ENCODE peak calls at places on chromosomes 2 and 18, in five cellular contexts. M is Peyer's patch, C is ovary, R is MM.1S, Z is neural progenitor cell. O is an unnamed sample.

GRCh38 chr2:215983581-215984351 is 29.6 kb downstream of the MREG start:
- DNase-seq in M (no peak), C (no peak), R (peak), Z (no peak), O (no peak)

GRCh38 chr2:235989591-235989990 is 178.6 kb downstream of the GBX2 start:
- DNase-seq in M (no peak), C (no peak), R (no peak), Z (no peak), O (no peak)

GRCh38 chr18:62935994-62936393 is 220.7 kb downstream of the PHLPP1 start:
- DNase-seq in M (no peak), C (no peak), R (no peak), Z (no peak), O (no peak)

GRCh38 chr2:211468217-211468616 is 911.8 kb downstream of the CPS1 start:
- DNase-seq in M (no peak), C (no peak), R (no peak), Z (no peak), O (no peak)

GRCh38 chr2:239584986-239585385 is 184.2 kb upstream of the HDAC4 start:
- DNase-seq in M (no peak), C (no peak), R (no peak), Z (no peak), O (no peak)

GRCh38 chr2:3492951-3493609 is 26.3 kb downstream of the ADI1 start:
- DNase-seq in M (no peak), C (peak), R (no peak), Z (no peak), O (peak)

GRCh38 chr2:174332607-174333001 is 2.1 kb upstream of the SP9 start:
- DNase-seq in M (no peak), C (no peak), R (no peak), Z (peak), O (no peak)

GRCh38 chr2:70104231-70105111 is 17.2 kb downstream of the PCBP1 start:
- DNase-seq in M (peak), C (peak), R (no peak), Z (no peak), O (peak)

GRCh38 chr2:66537001-66537400 is 102.1 kb downstream of the MEIS1 start:
- DNase-seq in M (no peak), C (no peak), R (no peak), Z (peak), O (peak)

GRCh38 chr2:66446178-66446860 is 11.4 kb downstream of the MEIS1 start:
- DNase-seq in M (no peak), C (peak), R (no peak), Z (peak), O (peak)

DNA sequence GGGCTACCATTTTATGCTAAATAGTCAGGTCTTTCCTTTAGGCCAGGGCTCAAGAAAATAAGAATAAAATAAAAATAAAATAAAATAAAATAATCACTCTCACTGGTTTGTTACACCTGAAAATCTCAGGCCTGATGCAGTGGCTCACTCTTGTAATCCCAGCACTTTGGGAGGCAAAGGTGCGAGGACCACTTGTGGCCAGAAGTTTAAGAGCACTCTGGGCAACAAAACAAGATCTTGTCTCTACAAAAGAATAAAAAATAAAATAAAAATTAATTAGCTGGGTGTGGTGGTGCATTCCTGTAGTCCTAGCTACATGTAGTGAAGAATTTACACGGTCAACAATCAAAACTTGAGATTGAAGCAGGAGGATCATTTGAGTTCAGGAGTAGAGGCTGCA is 159.4 kb downstream of the NRXN1 start:
- DNase-seq in M (no peak), C (no peak), R (no peak), Z (peak), O (no peak)
- H3K27ac ChIP-seq in M (no peak), C (no peak), R (no peak), Z (no peak), O (no peak)

GRCh38 chr2:181465686-181466375 is 8.6 kb downstream of the ITGA4 start:
- DNase-seq in M (no peak), C (no peak), R (no peak), Z (no peak), O (no peak)
- H3K27ac ChIP-seq in M (peak), C (no peak), R (no peak), Z (no peak), O (no peak)

DNA sequence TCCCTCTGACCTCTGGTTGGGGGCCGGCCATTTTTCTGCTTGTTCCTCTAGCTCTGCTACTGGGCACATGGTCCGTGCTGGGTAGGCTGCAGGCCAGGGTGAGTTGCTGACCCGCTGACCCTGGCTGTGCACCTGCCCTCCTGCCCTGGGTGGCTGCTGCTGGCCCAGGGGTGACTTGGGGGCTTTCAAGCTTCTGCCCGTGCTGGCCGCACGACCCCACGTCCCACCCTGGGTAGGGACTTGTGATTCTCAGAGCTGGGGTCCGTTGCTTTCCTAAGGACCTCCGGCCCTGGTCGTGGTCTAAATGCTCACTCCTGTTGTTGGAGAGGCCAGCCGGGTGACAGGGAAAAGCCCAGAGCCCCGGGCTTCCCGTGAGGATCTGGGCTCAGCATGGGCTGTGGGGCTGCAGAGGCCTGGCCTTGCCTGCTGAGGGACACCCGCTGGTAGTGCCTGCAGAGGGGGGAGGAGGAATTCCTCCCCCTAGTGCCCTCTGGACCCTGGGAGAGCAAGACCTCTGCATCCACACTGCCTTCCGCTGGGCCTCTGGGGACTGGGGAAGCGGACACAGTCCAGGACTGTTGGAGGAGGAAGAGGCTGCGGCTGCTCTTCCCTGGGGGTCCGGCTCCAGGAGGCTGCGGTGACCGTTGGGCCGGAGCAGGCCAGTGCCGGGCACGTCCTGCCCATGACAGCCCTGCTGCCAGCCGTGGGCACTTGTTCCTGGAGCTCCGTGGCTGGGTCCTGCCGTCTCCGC is 6.3 kb upstream of the GAL3ST2 start:
- DNase-seq in M (no peak), C (no peak), R (no peak), Z (peak), O (no peak)
- H3K27ac ChIP-seq in M (no peak), C (no peak), R (no peak), Z (no peak), O (peak)

GRCh38 chr2:127706215-127706990 is 5.1 kb downstream of the SFT2D3 start:
- DNase-seq in M (no peak), C (no peak), R (no peak), Z (no peak), O (no peak)

GRCh38 chr2:127702395-127703009 is 1.2 kb downstream of the SFT2D3 start:
- DNase-seq in M (no peak), C (no peak), R (no peak), Z (no peak), O (no peak)

GRCh38 chr2:127705281-127706065 is 4.2 kb downstream of the SFT2D3 start:
- DNase-seq in M (no peak), C (no peak), R (no peak), Z (no peak), O (peak)

GRCh38 chr2:127703282-127703681 is 2.0 kb downstream of the SFT2D3 start:
- DNase-seq in M (no peak), C (no peak), R (no peak), Z (no peak), O (no peak)

DNA sequence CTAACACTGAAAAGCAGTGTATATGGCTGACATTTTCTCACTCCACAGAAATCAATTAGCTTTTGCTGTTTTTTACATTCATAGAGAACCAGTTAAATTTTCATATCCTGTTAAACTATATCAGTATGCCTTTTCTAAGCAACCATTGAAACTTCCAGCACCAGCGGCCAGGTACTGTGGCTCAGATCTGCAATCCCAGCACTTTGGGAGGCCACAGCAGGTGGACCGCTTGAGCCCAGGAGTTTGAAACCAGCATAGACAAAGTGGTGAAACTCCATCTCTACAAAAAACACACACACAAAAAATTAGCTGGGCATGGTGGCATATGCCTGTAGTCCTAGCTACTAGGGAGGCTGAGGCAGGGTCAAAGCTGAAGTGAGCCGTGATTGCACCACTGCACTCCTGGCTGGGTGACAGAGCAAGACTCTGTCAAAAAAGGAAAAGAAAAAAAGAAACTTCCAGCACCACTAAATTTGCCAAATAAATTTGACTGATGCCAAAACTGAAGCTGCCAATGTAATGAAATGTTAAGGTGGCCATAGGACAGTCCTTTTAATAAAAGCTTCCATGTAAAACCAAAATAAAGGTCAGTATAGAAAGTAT is 3.4 kb downstream of the SFT2D3 start:
- DNase-seq in M (no peak), C (no peak), R (peak), Z (no peak), O (no peak)
- H3K27ac ChIP-seq in M (no peak), C (no peak), R (peak), Z (no peak), O (no peak)

GRCh38 chr2:217944366-217944765 is 58.4 kb downstream of the TNS1 start:
- DNase-seq in M (no peak), C (no peak), R (no peak), Z (no peak), O (no peak)
- H3K27ac ChIP-seq in M (peak), C (no peak), R (no peak), Z (no peak), O (no peak)

GRCh38 chr2:20181761-20182160 is 43.2 kb downstream of the SDC1 start:
- DNase-seq in M (no peak), C (no peak), R (no peak), Z (no peak), O (no peak)
- H3K27ac ChIP-seq in M (no peak), C (no peak), R (no peak), Z (no peak), O (no peak)

DNA sequence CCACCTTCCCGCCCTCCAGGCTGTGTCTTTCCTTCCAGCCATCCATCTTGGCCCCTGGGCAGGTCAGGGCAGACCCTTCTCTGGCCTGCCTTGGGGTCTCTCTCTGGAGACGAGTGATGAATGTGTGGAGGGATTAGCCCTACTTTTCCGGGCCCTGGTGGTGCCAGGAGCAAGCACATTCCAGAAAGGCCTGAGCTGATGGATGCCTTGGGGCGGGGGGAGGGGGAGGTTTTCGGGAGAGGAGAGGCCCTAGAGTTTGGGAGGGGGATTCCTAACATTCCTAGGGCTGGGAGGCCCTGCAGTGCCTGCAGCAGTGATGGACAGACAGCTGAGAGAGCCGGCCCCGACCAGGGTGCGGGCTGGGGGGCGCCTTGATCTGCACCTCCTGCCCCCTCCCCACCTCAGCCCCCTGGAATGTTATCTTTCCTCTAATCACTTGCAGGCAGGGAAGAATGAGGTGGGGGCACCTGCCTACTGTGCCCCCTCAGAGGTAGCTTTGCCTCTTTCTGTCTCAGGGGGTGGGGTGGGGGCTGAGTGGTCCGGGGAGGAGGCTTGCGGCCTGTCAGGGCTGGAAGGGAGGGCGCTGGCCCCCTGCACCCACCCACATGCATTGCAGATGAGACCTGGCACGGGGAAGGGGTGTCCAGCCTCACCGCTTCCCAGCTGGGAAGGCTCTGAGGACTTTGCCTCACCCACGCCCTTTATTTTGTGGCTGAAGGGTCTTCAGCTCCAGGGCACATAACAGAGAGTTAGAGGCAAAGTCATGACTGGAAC is 156.2 kb downstream of the DDX1 start:
- DNase-seq in M (no peak), C (no peak), R (no peak), Z (peak), O (peak)
- H3K27ac ChIP-seq in M (no peak), C (no peak), R (no peak), Z (peak), O (peak)

O was measured in cardiac muscle cell.